ENCODE peak calls at places on chromosomes 6 and 20, in five cellular contexts. F, J, W, M and L are unnamed samples.

GRCh38 chr20:56631318-56631989 is 2.3 kb downstream of the TFAP2C start:
- DNase-seq in F (no peak), J (no peak), W (no peak), M (no peak), L (no peak)

GRCh38 chr20:31713312-31714049 is 9.2 kb downstream of the BCL2L1 start:
- DNase-seq in F (no peak), J (no peak), W (no peak), M (no peak), L (no peak)

GRCh38 chr20:35661013-35661412 is 3.7 kb downstream of the CPNE1 start:
- DNase-seq in F (no peak), J (no peak), W (no peak), M (no peak), L (no peak)

GRCh38 chr6:15107644-15108382 is 138.1 kb upstream of the JARID2 start:
- DNase-seq in F (no peak), J (no peak), W (no peak), M (no peak), L (no peak)

GRCh38 chr20:23227976-23228375 is 122.6 kb upstream of the NXT1 start:
- DNase-seq in F (no peak), J (no peak), W (no peak), M (no peak), L (no peak)

GRCh38 chr20:63081351-63081750 is 74.6 kb upstream of the BHLHE23 start:
- DNase-seq in F (no peak), J (no peak), W (no peak), M (no peak), L (no peak)

GRCh38 chr6:116070990-116071389 is 10.3 kb upstream of the FRK start:
- DNase-seq in F (no peak), J (no peak), W (no peak), M (no peak), L (no peak)

GRCh38 chr6:32879691-32880090 is 25.7 kb downstream of the PSMB9 start:
- DNase-seq in F (no peak), J (no peak), W (no peak), M (no peak), L (no peak)

GRCh38 chr20:59624401-59624800 is 20.1 kb downstream of the PHACTR3 start:
- DNase-seq in F (no peak), J (no peak), W (no peak), M (no peak), L (no peak)

GRCh38 chr6:11323666-11324452 is 91.4 kb upstream of the NEDD9 start:
- DNase-seq in F (no peak), J (no peak), W (no peak), M (no peak), L (no peak)

GRCh38 chr6:115969207-115969929 is 91.3 kb downstream of the FRK start:
- DNase-seq in F (no peak), J (no peak), W (no peak), M (no peak), L (no peak)

GRCh38 chr20:5822569-5822968 is 72.4 kb downstream of the SHLD1 start:
- DNase-seq in F (no peak), J (no peak), W (no peak), M (no peak), L (no peak)